ENCODE peak calls at places on chromosome 12, in eight cellular contexts. H, G, L, V, S, P, Q and W are unnamed samples.

GRCh38 chr12:104669851-104670337 is 213.1 kb downstream of the CHST11 start:
- DNase-seq in H (peak), G (peak), L (no peak), V (no peak), S (peak), P (no peak), Q (no peak), W (no peak)

GRCh38 chr12:108759914-108760313 is 28.6 kb upstream of the CORO1C start:
- DNase-seq in H (no peak), G (no peak), L (no peak), V (no peak), S (no peak), P (no peak), Q (no peak), W (no peak)

GRCh38 chr12:93664573-93665138 is 12.5 kb upstream of the CRADD start:
- DNase-seq in H (no peak), G (no peak), L (no peak), V (no peak), S (no peak), P (no peak), Q (no peak), W (no peak)

GRCh38 chr12:101501410-101502045 is 26.4 kb downstream of the SPIC start:
- DNase-seq in H (no peak), G (no peak), L (no peak), V (no peak), S (no peak), P (no peak), Q (no peak), W (peak)

GRCh38 chr12:5944053-5944452 is 1.0 kb downstream of the ANO2 start:
- DNase-seq in H (no peak), G (no peak), L (no peak), V (no peak), S (no peak), P (no peak), Q (no peak), W (no peak)

GRCh38 chr12:56158926-56159461 is 835 bp downstream of the MYL6 start:
- DNase-seq in H (peak), G (peak), L (peak), V (peak), S (no peak), P (no peak), Q (no peak), W (no peak)

GRCh38 chr12:118102070-118102469 is 1.7 kb downstream of the VSIG10 start:
- DNase-seq in H (no peak), G (peak), L (no peak), V (peak), S (no peak), P (peak), Q (no peak), W (no peak)

GRCh38 chr12:89529738-89530137 is 3.9 kb upstream of the POC1B start:
- DNase-seq in H (no peak), G (no peak), L (peak), V (peak), S (no peak), P (peak), Q (no peak), W (peak)

GRCh38 chr12:60072911-60073310 is 477.1 kb downstream of the SLC16A7 start:
- DNase-seq in H (no peak), G (no peak), L (no peak), V (no peak), S (no peak), P (no peak), Q (no peak), W (no peak)

GRCh38 chr12:112927475-112927874 is 10.8 kb upstream of the OAS3 start:
- DNase-seq in H (no peak), G (no peak), L (no peak), V (no peak), S (no peak), P (no peak), Q (no peak), W (no peak)

GRCh38 chr12:6116481-6117021 is 7.9 kb downstream of the VWF start:
- DNase-seq in H (no peak), G (no peak), L (no peak), V (no peak), S (no peak), P (no peak), Q (no peak), W (no peak)

GRCh38 chr12:58443273-58443980 is 476.9 kb downstream of the LRIG3 start:
- DNase-seq in H (no peak), G (peak), L (peak), V (no peak), S (no peak), P (no peak), Q (no peak), W (no peak)

GRCh38 chr12:52333321-52333720 is 12.1 kb upstream of the KRT83 start:
- DNase-seq in H (no peak), G (no peak), L (no peak), V (no peak), S (no peak), P (no peak), Q (no peak), W (no peak)

GRCh38 chr12:117516034-117516433 is 154.6 kb upstream of the NOS1 start:
- DNase-seq in H (no peak), G (no peak), L (no peak), V (no peak), S (no peak), P (no peak), Q (no peak), W (no peak)

GRCh38 chr12:104546575-104546974 is 89.8 kb downstream of the CHST11 start:
- DNase-seq in H (peak), G (no peak), L (no peak), V (no peak), S (no peak), P (no peak), Q (no peak), W (no peak)

GRCh38 chr12:8648598-8649205 is 13.9 kb downstream of the MFAP5 start:
- DNase-seq in H (no peak), G (no peak), L (no peak), V (no peak), S (no peak), P (no peak), Q (no peak), W (no peak)

GRCh38 chr12:5432011-5432400 is at the start of gene NTF3:
- DNase-seq in H (no peak), G (no peak), L (no peak), V (no peak), S (no peak), P (no peak), Q (no peak), W (no peak)

GRCh38 chr12:71503579-71504470 is 64.2 kb downstream of the LGR5 start:
- DNase-seq in H (no peak), G (no peak), L (no peak), V (no peak), S (no peak), P (no peak), Q (no peak), W (peak)

GRCh38 chr12:15700595-15700994 is 88.6 kb downstream of the EPS8 start:
- DNase-seq in H (no peak), G (no peak), L (peak), V (peak), S (no peak), P (peak), Q (no peak), W (no peak)

GRCh38 chr12:100267603-100268281 is 765 bp downstream of the SCYL2 start:
- DNase-seq in H (no peak), G (peak), L (no peak), V (no peak), S (no peak), P (no peak), Q (no peak), W (no peak)

GRCh38 chr12:22287056-22287455 is 47.5 kb downstream of the ST8SIA1 start:
- DNase-seq in H (no peak), G (no peak), L (no peak), V (peak), S (no peak), P (no peak), Q (no peak), W (no peak)

GRCh38 chr12:26435005-26435404 is 239.6 kb downstream of the SSPN start:
- DNase-seq in H (no peak), G (no peak), L (no peak), V (no peak), S (no peak), P (no peak), Q (no peak), W (no peak)

GRCh38 chr12:124681779-124682391 is 114.5 kb upstream of the NCOR2 start:
- DNase-seq in H (no peak), G (no peak), L (no peak), V (no peak), S (no peak), P (peak), Q (no peak), W (no peak)

GRCh38 chr12:115840159-115840558 is 437.3 kb downstream of the MED13L start:
- DNase-seq in H (no peak), G (peak), L (no peak), V (no peak), S (no peak), P (no peak), Q (no peak), W (peak)

GRCh38 chr12:53550595-53550994 is 43.3 kb upstream of the NPFF start:
- DNase-seq in H (no peak), G (no peak), L (no peak), V (no peak), S (no peak), P (no peak), Q (no peak), W (no peak)

GRCh38 chr12:12032260-12032761 is 38.4 kb upstream of the BCL2L14 start:
- DNase-seq in H (no peak), G (peak), L (no peak), V (no peak), S (no peak), P (no peak), Q (no peak), W (no peak)

GRCh38 chr12:13375583-13376413 is 179.3 kb downstream of the EMP1 start:
- DNase-seq in H (no peak), G (no peak), L (no peak), V (no peak), S (no peak), P (no peak), Q (no peak), W (no peak)

GRCh38 chr12:66941150-66941549 is 262.3 kb upstream of the GRIP1 start:
- DNase-seq in H (no peak), G (no peak), L (no peak), V (no peak), S (no peak), P (no peak), Q (no peak), W (no peak)

GRCh38 chr12:121240484-121241202 is 30.7 kb downstream of the P2RX4 start:
- DNase-seq in H (peak), G (peak), L (no peak), V (no peak), S (peak), P (no peak), Q (peak), W (no peak)

GRCh38 chr12:97173672-97174385 is 266.8 kb downstream of the NEDD1 start:
- DNase-seq in H (no peak), G (no peak), L (no peak), V (no peak), S (no peak), P (no peak), Q (no peak), W (no peak)

GRCh38 chr12:60494249-60494648 is 898.4 kb downstream of the SLC16A7 start:
- DNase-seq in H (no peak), G (no peak), L (peak), V (peak), S (no peak), P (no peak), Q (no peak), W (no peak)

GRCh38 chr12:53476769-53477209 is 22.5 kb downstream of the MAP3K12 start:
- DNase-seq in H (no peak), G (no peak), L (peak), V (no peak), S (no peak), P (no peak), Q (no peak), W (no peak)

GRCh38 chr12:53795927-53796326 is 44.1 kb upstream of the CISTR start:
- DNase-seq in H (no peak), G (no peak), L (no peak), V (no peak), S (no peak), P (no peak), Q (no peak), W (no peak)

GRCh38 chr12:64452559-64453329 is 824 bp downstream of the TBK1 start:
- DNase-seq in H (no peak), G (no peak), L (peak), V (peak), S (no peak), P (peak), Q (no peak), W (peak)

GRCh38 chr12:54459355-54459754 is 14.0 kb downstream of the GTSF1 start:
- DNase-seq in H (no peak), G (no peak), L (no peak), V (no peak), S (no peak), P (no peak), Q (no peak), W (no peak)

GRCh38 chr12:2101798-2102197 is 49.0 kb downstream of the CACNA1C start:
- DNase-seq in H (no peak), G (no peak), L (no peak), V (no peak), S (no peak), P (peak), Q (no peak), W (no peak)